ENCODE peak calls at places on chromosomes 3 and 15, in seven cellular contexts. One of them, this sample, is unnamed.

GRCh38 chr3:20336572-20336971 is 150.6 kb upstream of the SGO1 start:
- DNase-seq in breast epithelium: no peak
- DNase-seq in neural crest cell: no peak
- DNase-seq in PC-3: no peak
- DNase-seq in RWPE1: no peak
- DNase-seq in body of pancreas: no peak
- DNase-seq in WTC11: no peak
- DNase-seq in this sample: no peak

GRCh38 chr3:194602580-194603300 is 30.5 kb downstream of the TMEM44 start:
- DNase-seq in breast epithelium: no peak
- DNase-seq in WTC11: no peak
- DNase-seq in PC-3: no peak
- DNase-seq in RWPE1: no peak
- DNase-seq in neural crest cell: no peak
- DNase-seq in body of pancreas: no peak
- DNase-seq in this sample: no peak

GRCh38 chr15:52481915-52482314 is 46.8 kb downstream of the MYO5A start:
- DNase-seq in body of pancreas: no peak
- DNase-seq in breast epithelium: no peak
- DNase-seq in neural crest cell: no peak
- DNase-seq in WTC11: no peak
- DNase-seq in RWPE1: no peak
- DNase-seq in PC-3: peak
- DNase-seq in this sample: no peak

GRCh38 chr3:105368575-105369500 is 2.1 kb downstream of the ALCAM start:
- DNase-seq in body of pancreas: peak
- DNase-seq in PC-3: peak
- DNase-seq in breast epithelium: peak
- DNase-seq in RWPE1: peak
- DNase-seq in neural crest cell: peak
- DNase-seq in WTC11: peak
- DNase-seq in this sample: peak

GRCh38 chr3:157488144-157488543 is 15.1 kb downstream of the VEPH1 start:
- DNase-seq in WTC11: no peak
- DNase-seq in body of pancreas: no peak
- DNase-seq in RWPE1: no peak
- DNase-seq in PC-3: no peak
- DNase-seq in breast epithelium: no peak
- DNase-seq in neural crest cell: no peak
- DNase-seq in this sample: no peak

GRCh38 chr3:186693843-186694242 is 23.3 kb upstream of the KNG1 start:
- DNase-seq in PC-3: peak
- DNase-seq in neural crest cell: no peak
- DNase-seq in RWPE1: no peak
- DNase-seq in breast epithelium: no peak
- DNase-seq in body of pancreas: no peak
- DNase-seq in WTC11: no peak
- DNase-seq in this sample: no peak

GRCh38 chr15:89206908-89207331 is 14.5 kb downstream of the RLBP1 start:
- DNase-seq in PC-3: peak
- DNase-seq in WTC11: peak
- DNase-seq in neural crest cell: peak
- DNase-seq in RWPE1: peak
- DNase-seq in breast epithelium: peak
- DNase-seq in body of pancreas: peak
- DNase-seq in this sample: peak

GRCh38 chr15:99430881-99431401 is 134.8 kb upstream of the MEF2A start:
- DNase-seq in WTC11: peak
- DNase-seq in breast epithelium: no peak
- DNase-seq in neural crest cell: no peak
- DNase-seq in body of pancreas: no peak
- DNase-seq in RWPE1: no peak
- DNase-seq in PC-3: no peak
- DNase-seq in this sample: peak

GRCh38 chr15:34855893-34856292 is 60.5 kb upstream of the ACTC1 start:
- DNase-seq in neural crest cell: no peak
- DNase-seq in WTC11: no peak
- DNase-seq in PC-3: peak
- DNase-seq in body of pancreas: no peak
- DNase-seq in breast epithelium: no peak
- DNase-seq in RWPE1: peak
- DNase-seq in this sample: no peak

GRCh38 chr15:55387027-55387426 is 21.1 kb downstream of the CCPG1 start:
- DNase-seq in breast epithelium: no peak
- DNase-seq in WTC11: no peak
- DNase-seq in RWPE1: no peak
- DNase-seq in body of pancreas: no peak
- DNase-seq in PC-3: peak
- DNase-seq in neural crest cell: no peak
- DNase-seq in this sample: no peak

GRCh38 chr3:105253225-105253624 is 113.5 kb upstream of the ALCAM start:
- DNase-seq in breast epithelium: no peak
- DNase-seq in WTC11: no peak
- DNase-seq in neural crest cell: no peak
- DNase-seq in RWPE1: no peak
- DNase-seq in body of pancreas: no peak
- DNase-seq in PC-3: no peak
- DNase-seq in this sample: no peak

GRCh38 chr3:32238027-32238815 is at the start of gene CMTM8:
- DNase-seq in WTC11: peak
- DNase-seq in breast epithelium: no peak
- DNase-seq in neural crest cell: peak
- DNase-seq in body of pancreas: peak
- DNase-seq in PC-3: peak
- DNase-seq in RWPE1: peak
- DNase-seq in this sample: no peak

GRCh38 chr3:42036483-42036823 is 54.7 kb upstream of the TRAK1 start:
- DNase-seq in neural crest cell: no peak
- DNase-seq in body of pancreas: no peak
- DNase-seq in WTC11: no peak
- DNase-seq in RWPE1: peak
- DNase-seq in breast epithelium: no peak
- DNase-seq in PC-3: peak
- DNase-seq in this sample: no peak

GRCh38 chr3:169339386-169339785 is 324.1 kb downstream of the MECOM start:
- DNase-seq in body of pancreas: no peak
- DNase-seq in breast epithelium: no peak
- DNase-seq in RWPE1: no peak
- DNase-seq in PC-3: no peak
- DNase-seq in neural crest cell: no peak
- DNase-seq in WTC11: no peak
- DNase-seq in this sample: no peak

GRCh38 chr15:68056097-68056865 is 2.2 kb downstream of the PIAS1 start:
- DNase-seq in WTC11: no peak
- DNase-seq in body of pancreas: no peak
- DNase-seq in breast epithelium: no peak
- DNase-seq in PC-3: no peak
- DNase-seq in RWPE1: no peak
- DNase-seq in neural crest cell: no peak
- DNase-seq in this sample: no peak

GRCh38 chr15:90141646-90142045 is 39.4 kb upstream of the IDH2 start:
- DNase-seq in WTC11: no peak
- DNase-seq in PC-3: peak
- DNase-seq in neural crest cell: no peak
- DNase-seq in breast epithelium: no peak
- DNase-seq in RWPE1: no peak
- DNase-seq in body of pancreas: no peak
- DNase-seq in this sample: no peak

GRCh38 chr3:41464858-41465257 is 265.6 kb downstream of the CTNNB1 start:
- DNase-seq in PC-3: no peak
- DNase-seq in neural crest cell: no peak
- DNase-seq in WTC11: no peak
- DNase-seq in breast epithelium: no peak
- DNase-seq in body of pancreas: no peak
- DNase-seq in RWPE1: no peak
- DNase-seq in this sample: no peak

GRCh38 chr15:90481023-90481422 is 48.7 kb upstream of the CRTC3 start:
- DNase-seq in RWPE1: no peak
- DNase-seq in neural crest cell: no peak
- DNase-seq in WTC11: no peak
- DNase-seq in breast epithelium: no peak
- DNase-seq in body of pancreas: no peak
- DNase-seq in PC-3: no peak
- DNase-seq in this sample: no peak

GRCh38 chr3:146080578-146080977 is 80.4 kb downstream of the PLOD2 start:
- DNase-seq in RWPE1: no peak
- DNase-seq in WTC11: no peak
- DNase-seq in neural crest cell: no peak
- DNase-seq in breast epithelium: no peak
- DNase-seq in body of pancreas: no peak
- DNase-seq in PC-3: no peak
- DNase-seq in this sample: no peak

GRCh38 chr3:170764017-170764416 is 106.0 kb downstream of the RPL22L1 start:
- DNase-seq in RWPE1: no peak
- DNase-seq in WTC11: no peak
- DNase-seq in breast epithelium: no peak
- DNase-seq in body of pancreas: no peak
- DNase-seq in PC-3: no peak
- DNase-seq in neural crest cell: no peak
- DNase-seq in this sample: no peak

GRCh38 chr15:43958894-43959330 is 132.1 kb downstream of the WDR76 start:
- DNase-seq in PC-3: peak
- DNase-seq in neural crest cell: no peak
- DNase-seq in RWPE1: peak
- DNase-seq in WTC11: no peak
- DNase-seq in breast epithelium: no peak
- DNase-seq in body of pancreas: no peak
- DNase-seq in this sample: no peak

GRCh38 chr3:195746346-195746745 is 25.6 kb downstream of the MUC20 start:
- DNase-seq in WTC11: no peak
- DNase-seq in PC-3: no peak
- DNase-seq in breast epithelium: no peak
- DNase-seq in neural crest cell: no peak
- DNase-seq in body of pancreas: no peak
- DNase-seq in RWPE1: no peak
- DNase-seq in this sample: peak

DNA sequence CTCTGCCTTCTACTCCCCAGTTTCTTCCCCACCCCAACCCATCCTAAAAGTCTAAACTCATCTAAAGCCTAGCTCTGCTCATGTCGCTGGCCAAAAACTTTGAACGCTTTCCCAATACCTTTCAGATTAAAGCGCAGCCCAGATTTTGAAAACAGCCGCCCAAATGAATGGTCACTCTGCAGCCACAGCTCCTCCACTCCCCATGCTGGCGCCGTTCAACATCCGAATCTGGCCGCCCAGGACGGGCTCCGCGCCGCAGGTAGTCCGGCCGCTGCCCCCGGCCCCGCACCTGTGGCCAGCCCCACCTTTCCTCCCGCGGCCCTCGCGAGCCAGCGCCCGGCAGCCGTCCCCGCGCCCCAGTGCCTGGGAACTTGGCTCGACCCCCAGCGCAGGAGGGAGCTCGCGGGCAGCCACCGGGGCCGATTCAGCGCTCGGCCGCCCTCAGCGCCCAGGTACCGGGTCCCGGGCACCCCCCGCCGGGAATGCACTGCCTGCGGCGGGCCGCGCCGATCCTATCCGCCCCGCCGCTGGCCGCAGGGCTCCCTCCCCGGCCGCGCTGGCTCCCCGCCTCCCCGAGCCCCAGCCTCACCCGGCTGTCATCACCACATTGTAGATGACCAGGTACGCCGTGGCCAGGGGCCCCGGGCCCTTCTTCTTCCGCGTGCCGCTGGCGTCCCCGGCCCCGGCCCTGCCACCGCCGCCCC is 417 bp downstream of the HACD2 start:
- DNase-seq in neural crest cell: no peak
- DNase-seq in RWPE1: no peak
- DNase-seq in breast epithelium: peak
- DNase-seq in PC-3: peak
- DNase-seq in WTC11: peak
- DNase-seq in body of pancreas: peak
- DNase-seq in this sample: peak
- TF ChIP-seq CTCF in neural crest cell: peak
- TF ChIP-seq CTCF in RWPE1: peak
- TF ChIP-seq CTCF in breast epithelium: no peak
- TF ChIP-seq CTCF in PC-3: peak
- TF ChIP-seq CTCF in WTC11: no peak
- TF ChIP-seq CTCF in body of pancreas: peak
- TF ChIP-seq CTCF in this sample: peak

GRCh38 chr3:13479582-13480339 is at the start of gene HDAC11:
- DNase-seq in neural crest cell: peak
- DNase-seq in PC-3: peak
- DNase-seq in RWPE1: peak
- DNase-seq in breast epithelium: peak
- DNase-seq in WTC11: peak
- DNase-seq in body of pancreas: peak
- DNase-seq in this sample: peak
- TF ChIP-seq CTCF in neural crest cell: peak
- TF ChIP-seq CTCF in PC-3: no peak
- TF ChIP-seq CTCF in RWPE1: no peak
- TF ChIP-seq CTCF in breast epithelium: peak
- TF ChIP-seq CTCF in WTC11: no peak
- TF ChIP-seq CTCF in body of pancreas: peak
- TF ChIP-seq CTCF in this sample: peak

DNA sequence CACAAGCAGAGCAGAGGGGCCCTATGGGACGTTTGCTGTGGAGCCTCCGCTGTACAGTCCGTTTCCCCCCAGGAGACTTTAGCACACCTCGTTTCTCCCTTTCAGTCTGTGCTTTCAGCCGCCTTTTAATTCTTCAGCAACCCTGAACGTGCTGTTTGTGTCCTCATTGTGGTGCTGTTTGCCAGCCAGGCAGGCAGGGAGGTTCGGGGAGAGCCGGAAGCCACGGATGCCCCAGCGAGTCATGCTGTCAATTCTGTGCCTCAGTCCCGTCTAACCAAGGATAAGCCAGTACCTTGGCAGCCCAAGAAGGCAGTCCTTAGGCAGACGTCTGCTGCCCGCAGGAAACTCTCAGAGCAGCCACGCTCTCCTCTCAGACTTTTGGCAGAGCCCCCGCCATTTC is 158.7 kb downstream of the UACA start:
- DNase-seq in WTC11: no peak
- DNase-seq in PC-3: peak
- DNase-seq in body of pancreas: no peak
- DNase-seq in neural crest cell: no peak
- DNase-seq in RWPE1: no peak
- DNase-seq in breast epithelium: no peak
- DNase-seq in this sample: no peak
- TF ChIP-seq CTCF in WTC11: no peak
- TF ChIP-seq CTCF in PC-3: peak
- TF ChIP-seq CTCF in body of pancreas: no peak
- TF ChIP-seq CTCF in neural crest cell: no peak
- TF ChIP-seq CTCF in RWPE1: no peak
- TF ChIP-seq CTCF in breast epithelium: no peak
- TF ChIP-seq CTCF in this sample: peak

GRCh38 chr3:7800006-7800780 is 701.4 kb upstream of the LMCD1 start:
- DNase-seq in PC-3: peak
- DNase-seq in RWPE1: no peak
- DNase-seq in WTC11: no peak
- DNase-seq in breast epithelium: no peak
- DNase-seq in body of pancreas: no peak
- DNase-seq in neural crest cell: no peak
- DNase-seq in this sample: no peak
- TF ChIP-seq CTCF in PC-3: peak
- TF ChIP-seq CTCF in RWPE1: peak
- TF ChIP-seq CTCF in WTC11: no peak
- TF ChIP-seq CTCF in breast epithelium: no peak
- TF ChIP-seq CTCF in body of pancreas: no peak
- TF ChIP-seq CTCF in neural crest cell: peak
- TF ChIP-seq CTCF in this sample: peak